ENCODE peak calls at places on chromosomes 4 and X, in nine cellular contexts. One of them, this sample, is unnamed.

GRCh38 chrX:41689711-41690110 is 938 bp downstream of the GPR34 start:
- DNase-seq in colonic mucosa: no peak
- DNase-seq in mesendoderm: no peak
- DNase-seq in K562: no peak
- DNase-seq in dorsolateral prefrontal cortex: no peak
- DNase-seq in CD4-positive, alpha-beta T cell: no peak
- DNase-seq in A549: no peak
- DNase-seq in OCI-LY7: no peak
- DNase-seq in AG04450: no peak
- DNase-seq in this sample: no peak

GRCh38 chr4:120724656-120725055 is 197.9 kb downstream of the PRDM5 start:
- DNase-seq in K562: no peak
- DNase-seq in mesendoderm: no peak
- DNase-seq in colonic mucosa: no peak
- DNase-seq in A549: no peak
- DNase-seq in AG04450: no peak
- DNase-seq in dorsolateral prefrontal cortex: no peak
- DNase-seq in OCI-LY7: peak
- DNase-seq in CD4-positive, alpha-beta T cell: no peak
- DNase-seq in this sample: no peak

GRCh38 chr4:54227261-54228063 is 1.6 kb upstream of the PDGFRA start:
- DNase-seq in K562: no peak
- DNase-seq in AG04450: no peak
- DNase-seq in dorsolateral prefrontal cortex: no peak
- DNase-seq in A549: peak
- DNase-seq in OCI-LY7: no peak
- DNase-seq in CD4-positive, alpha-beta T cell: no peak
- DNase-seq in mesendoderm: peak
- DNase-seq in colonic mucosa: no peak
- DNase-seq in this sample: peak

GRCh38 chrX:140817943-140818342 is 108.4 kb downstream of the LINC00632 start:
- DNase-seq in CD4-positive, alpha-beta T cell: no peak
- DNase-seq in mesendoderm: peak
- DNase-seq in AG04450: no peak
- DNase-seq in dorsolateral prefrontal cortex: no peak
- DNase-seq in A549: peak
- DNase-seq in K562: peak
- DNase-seq in OCI-LY7: peak
- DNase-seq in colonic mucosa: no peak
- DNase-seq in this sample: no peak

GRCh38 chr4:75429208-75429607 is 85.0 kb downstream of the RCHY1 start:
- DNase-seq in K562: no peak
- DNase-seq in A549: no peak
- DNase-seq in mesendoderm: no peak
- DNase-seq in AG04450: no peak
- DNase-seq in OCI-LY7: no peak
- DNase-seq in CD4-positive, alpha-beta T cell: no peak
- DNase-seq in dorsolateral prefrontal cortex: no peak
- DNase-seq in colonic mucosa: no peak
- DNase-seq in this sample: no peak

GRCh38 chr4:119659576-119659975 is 31.0 kb upstream of the PDE5A start:
- DNase-seq in K562: no peak
- DNase-seq in CD4-positive, alpha-beta T cell: no peak
- DNase-seq in OCI-LY7: no peak
- DNase-seq in mesendoderm: peak
- DNase-seq in dorsolateral prefrontal cortex: no peak
- DNase-seq in A549: peak
- DNase-seq in AG04450: no peak
- DNase-seq in colonic mucosa: no peak
- DNase-seq in this sample: no peak

GRCh38 chrX:10111364-10112148 is 45.2 kb upstream of the CLCN4 start:
- DNase-seq in K562: no peak
- DNase-seq in A549: no peak
- DNase-seq in OCI-LY7: peak
- DNase-seq in CD4-positive, alpha-beta T cell: peak
- DNase-seq in AG04450: no peak
- DNase-seq in mesendoderm: no peak
- DNase-seq in dorsolateral prefrontal cortex: no peak
- DNase-seq in colonic mucosa: no peak
- DNase-seq in this sample: no peak

GRCh38 chr4:11252149-11252548 is 176.5 kb downstream of the HS3ST1 start:
- DNase-seq in K562: no peak
- DNase-seq in A549: no peak
- DNase-seq in colonic mucosa: no peak
- DNase-seq in AG04450: no peak
- DNase-seq in CD4-positive, alpha-beta T cell: no peak
- DNase-seq in OCI-LY7: no peak
- DNase-seq in dorsolateral prefrontal cortex: no peak
- DNase-seq in mesendoderm: peak
- DNase-seq in this sample: no peak

GRCh38 chrX:65674351-65674893 is 7.0 kb downstream of the MSN start:
- DNase-seq in dorsolateral prefrontal cortex: no peak
- DNase-seq in AG04450: no peak
- DNase-seq in mesendoderm: no peak
- DNase-seq in A549: no peak
- DNase-seq in CD4-positive, alpha-beta T cell: peak
- DNase-seq in OCI-LY7: no peak
- DNase-seq in colonic mucosa: no peak
- DNase-seq in K562: no peak
- DNase-seq in this sample: no peak

GRCh38 chrX:24789047-24789446 is 95.3 kb downstream of the POLA1 start:
- DNase-seq in colonic mucosa: no peak
- DNase-seq in A549: no peak
- DNase-seq in mesendoderm: no peak
- DNase-seq in AG04450: no peak
- DNase-seq in OCI-LY7: no peak
- DNase-seq in CD4-positive, alpha-beta T cell: no peak
- DNase-seq in dorsolateral prefrontal cortex: no peak
- DNase-seq in K562: no peak
- DNase-seq in this sample: no peak

GRCh38 chr4:41346306-41347061 is 89.8 kb downstream of the UCHL1 start:
- DNase-seq in dorsolateral prefrontal cortex: no peak
- DNase-seq in OCI-LY7: no peak
- DNase-seq in AG04450: no peak
- DNase-seq in colonic mucosa: no peak
- DNase-seq in mesendoderm: no peak
- DNase-seq in A549: peak
- DNase-seq in CD4-positive, alpha-beta T cell: no peak
- DNase-seq in K562: no peak
- DNase-seq in this sample: no peak

GRCh38 chrX:129781134-129782014 is 1.6 kb downstream of the SASH3 start:
- DNase-seq in K562: no peak
- DNase-seq in OCI-LY7: peak
- DNase-seq in mesendoderm: peak
- DNase-seq in colonic mucosa: no peak
- DNase-seq in CD4-positive, alpha-beta T cell: peak
- DNase-seq in AG04450: no peak
- DNase-seq in dorsolateral prefrontal cortex: no peak
- DNase-seq in A549: no peak
- DNase-seq in this sample: peak

GRCh38 chrX:54090880-54091279 is 46.6 kb upstream of the PHF8 start:
- DNase-seq in OCI-LY7: no peak
- DNase-seq in AG04450: no peak
- DNase-seq in dorsolateral prefrontal cortex: no peak
- DNase-seq in A549: no peak
- DNase-seq in colonic mucosa: no peak
- DNase-seq in CD4-positive, alpha-beta T cell: no peak
- DNase-seq in mesendoderm: no peak
- DNase-seq in K562: no peak
- DNase-seq in this sample: no peak

GRCh38 chrX:54087661-54088060 is 43.4 kb upstream of the PHF8 start:
- DNase-seq in OCI-LY7: no peak
- DNase-seq in colonic mucosa: no peak
- DNase-seq in mesendoderm: no peak
- DNase-seq in A549: no peak
- DNase-seq in AG04450: no peak
- DNase-seq in dorsolateral prefrontal cortex: no peak
- DNase-seq in CD4-positive, alpha-beta T cell: no peak
- DNase-seq in K562: no peak
- DNase-seq in this sample: no peak

GRCh38 chrX:54089191-54089590 is 44.9 kb upstream of the PHF8 start:
- DNase-seq in mesendoderm: no peak
- DNase-seq in CD4-positive, alpha-beta T cell: no peak
- DNase-seq in A549: no peak
- DNase-seq in K562: no peak
- DNase-seq in OCI-LY7: no peak
- DNase-seq in dorsolateral prefrontal cortex: no peak
- DNase-seq in colonic mucosa: no peak
- DNase-seq in AG04450: no peak
- DNase-seq in this sample: no peak

GRCh38 chrX:54093159-54093558 is 48.9 kb upstream of the PHF8 start:
- DNase-seq in mesendoderm: no peak
- DNase-seq in AG04450: no peak
- DNase-seq in colonic mucosa: no peak
- DNase-seq in A549: no peak
- DNase-seq in K562: no peak
- DNase-seq in OCI-LY7: no peak
- DNase-seq in dorsolateral prefrontal cortex: no peak
- DNase-seq in CD4-positive, alpha-beta T cell: no peak
- DNase-seq in this sample: no peak
- H3K27ac ChIP-seq in mesendoderm: no peak
- H3K27ac ChIP-seq in AG04450: no peak
- H3K27ac ChIP-seq in colonic mucosa: no peak
- H3K27ac ChIP-seq in A549: no peak
- H3K27ac ChIP-seq in K562: no peak
- H3K27ac ChIP-seq in OCI-LY7: no peak
- H3K27ac ChIP-seq in dorsolateral prefrontal cortex: peak
- H3K27ac ChIP-seq in CD4-positive, alpha-beta T cell: no peak
- H3K27ac ChIP-seq in this sample: no peak

GRCh38 chr4:1043658-1044468 is 32.4 kb downstream of the FGFRL1 start:
- DNase-seq in dorsolateral prefrontal cortex: peak
- DNase-seq in mesendoderm: peak
- DNase-seq in OCI-LY7: no peak
- DNase-seq in K562: peak
- DNase-seq in A549: peak
- DNase-seq in CD4-positive, alpha-beta T cell: no peak
- DNase-seq in colonic mucosa: peak
- DNase-seq in AG04450: peak
- DNase-seq in this sample: peak
- H3K27ac ChIP-seq in dorsolateral prefrontal cortex: no peak
- H3K27ac ChIP-seq in mesendoderm: no peak
- H3K27ac ChIP-seq in OCI-LY7: no peak
- H3K27ac ChIP-seq in K562: peak
- H3K27ac ChIP-seq in A549: peak
- H3K27ac ChIP-seq in CD4-positive, alpha-beta T cell: no peak
- H3K27ac ChIP-seq in colonic mucosa: no peak
- H3K27ac ChIP-seq in AG04450: peak
- H3K27ac ChIP-seq in this sample: no peak

GRCh38 chr4:72377491-72378194 is 191.4 kb downstream of the ADAMTS3 start:
- DNase-seq in colonic mucosa: no peak
- DNase-seq in OCI-LY7: no peak
- DNase-seq in CD4-positive, alpha-beta T cell: no peak
- DNase-seq in A549: no peak
- DNase-seq in mesendoderm: no peak
- DNase-seq in AG04450: no peak
- DNase-seq in dorsolateral prefrontal cortex: no peak
- DNase-seq in K562: no peak
- DNase-seq in this sample: no peak

GRCh38 chr4:72378901-72379300 is 190.1 kb downstream of the ADAMTS3 start:
- DNase-seq in OCI-LY7: no peak
- DNase-seq in AG04450: no peak
- DNase-seq in CD4-positive, alpha-beta T cell: no peak
- DNase-seq in A549: no peak
- DNase-seq in K562: no peak
- DNase-seq in colonic mucosa: no peak
- DNase-seq in dorsolateral prefrontal cortex: no peak
- DNase-seq in mesendoderm: no peak
- DNase-seq in this sample: no peak

GRCh38 chr4:72374156-72374555 is 194.9 kb downstream of the ADAMTS3 start:
- DNase-seq in AG04450: no peak
- DNase-seq in colonic mucosa: no peak
- DNase-seq in A549: no peak
- DNase-seq in dorsolateral prefrontal cortex: no peak
- DNase-seq in CD4-positive, alpha-beta T cell: no peak
- DNase-seq in K562: no peak
- DNase-seq in mesendoderm: no peak
- DNase-seq in OCI-LY7: no peak
- DNase-seq in this sample: no peak

GRCh38 chr4:72375050-72375736 is 193.8 kb downstream of the ADAMTS3 start:
- DNase-seq in mesendoderm: peak
- DNase-seq in K562: no peak
- DNase-seq in AG04450: peak
- DNase-seq in CD4-positive, alpha-beta T cell: no peak
- DNase-seq in A549: peak
- DNase-seq in dorsolateral prefrontal cortex: no peak
- DNase-seq in OCI-LY7: no peak
- DNase-seq in colonic mucosa: no peak
- DNase-seq in this sample: no peak

GRCh38 chr4:72376901-72377300 is 192.1 kb downstream of the ADAMTS3 start:
- DNase-seq in CD4-positive, alpha-beta T cell: no peak
- DNase-seq in colonic mucosa: no peak
- DNase-seq in AG04450: no peak
- DNase-seq in dorsolateral prefrontal cortex: no peak
- DNase-seq in A549: no peak
- DNase-seq in K562: no peak
- DNase-seq in mesendoderm: no peak
- DNase-seq in OCI-LY7: no peak
- DNase-seq in this sample: no peak
- H3K27ac ChIP-seq in CD4-positive, alpha-beta T cell: no peak
- H3K27ac ChIP-seq in colonic mucosa: no peak
- H3K27ac ChIP-seq in AG04450: no peak
- H3K27ac ChIP-seq in dorsolateral prefrontal cortex: no peak
- H3K27ac ChIP-seq in A549: no peak
- H3K27ac ChIP-seq in K562: no peak
- H3K27ac ChIP-seq in mesendoderm: no peak
- H3K27ac ChIP-seq in OCI-LY7: no peak
- H3K27ac ChIP-seq in this sample: no peak

GRCh38 chrX:104310657-104311056 is 55.9 kb upstream of the ESX1 start:
- DNase-seq in dorsolateral prefrontal cortex: no peak
- DNase-seq in CD4-positive, alpha-beta T cell: no peak
- DNase-seq in AG04450: no peak
- DNase-seq in K562: no peak
- DNase-seq in colonic mucosa: no peak
- DNase-seq in mesendoderm: no peak
- DNase-seq in A549: no peak
- DNase-seq in OCI-LY7: no peak
- DNase-seq in this sample: no peak

GRCh38 chrX:104306180-104306579 is 51.4 kb upstream of the ESX1 start:
- DNase-seq in OCI-LY7: no peak
- DNase-seq in A549: no peak
- DNase-seq in colonic mucosa: no peak
- DNase-seq in AG04450: no peak
- DNase-seq in mesendoderm: no peak
- DNase-seq in dorsolateral prefrontal cortex: no peak
- DNase-seq in CD4-positive, alpha-beta T cell: no peak
- DNase-seq in K562: no peak
- DNase-seq in this sample: no peak

GRCh38 chrX:104309169-104309568 is 54.4 kb upstream of the ESX1 start:
- DNase-seq in OCI-LY7: no peak
- DNase-seq in K562: no peak
- DNase-seq in CD4-positive, alpha-beta T cell: no peak
- DNase-seq in colonic mucosa: no peak
- DNase-seq in AG04450: no peak
- DNase-seq in A549: no peak
- DNase-seq in dorsolateral prefrontal cortex: no peak
- DNase-seq in mesendoderm: peak
- DNase-seq in this sample: no peak

GRCh38 chrX:104307341-104307740 is 52.6 kb upstream of the ESX1 start:
- DNase-seq in K562: no peak
- DNase-seq in A549: no peak
- DNase-seq in CD4-positive, alpha-beta T cell: no peak
- DNase-seq in dorsolateral prefrontal cortex: no peak
- DNase-seq in AG04450: no peak
- DNase-seq in mesendoderm: no peak
- DNase-seq in OCI-LY7: no peak
- DNase-seq in colonic mucosa: no peak
- DNase-seq in this sample: no peak

GRCh38 chrX:104310084-104310483 is 55.4 kb upstream of the ESX1 start:
- DNase-seq in mesendoderm: no peak
- DNase-seq in AG04450: no peak
- DNase-seq in CD4-positive, alpha-beta T cell: no peak
- DNase-seq in A549: peak
- DNase-seq in colonic mucosa: no peak
- DNase-seq in dorsolateral prefrontal cortex: peak
- DNase-seq in OCI-LY7: no peak
- DNase-seq in K562: no peak
- DNase-seq in this sample: no peak
- H3K27ac ChIP-seq in mesendoderm: no peak
- H3K27ac ChIP-seq in AG04450: no peak
- H3K27ac ChIP-seq in CD4-positive, alpha-beta T cell: no peak
- H3K27ac ChIP-seq in A549: no peak
- H3K27ac ChIP-seq in colonic mucosa: no peak
- H3K27ac ChIP-seq in dorsolateral prefrontal cortex: no peak
- H3K27ac ChIP-seq in OCI-LY7: no peak
- H3K27ac ChIP-seq in K562: no peak
- H3K27ac ChIP-seq in this sample: no peak